ENCODE peak calls at places on chromosomes 16 and 17, in six cellular contexts. A is fibroblast of mammary gland, O is astrocyte of the spinal cord, Y is PC-3, F is heart right ventricle, Q is OCI-LY7. X is an unnamed sample.

GRCh38 chr17:1438593-1439083 is 17.4 kb downstream of the CRK start:
- DNase-seq in A (peak), O (peak), Y (no peak), F (no peak), Q (no peak), X (no peak)

GRCh38 chr16:74029122-74029805 is 267.4 kb upstream of the PSMD7 start:
- DNase-seq in A (no peak), O (no peak), Y (no peak), F (no peak), Q (no peak), X (peak)

GRCh38 chr17:10683853-10684252 is 13.5 kb downstream of the SCO1 start:
- DNase-seq in A (peak), O (no peak), Y (peak), F (no peak), Q (peak), X (no peak)

GRCh38 chr16:50282010-50282538 is 15.7 kb downstream of the ADCY7 start:
- DNase-seq in A (peak), O (peak), Y (no peak), F (peak), Q (peak), X (peak)

GRCh38 chr17:8221663-8222379 is 11.4 kb upstream of the AURKB start:
- DNase-seq in A (peak), O (peak), Y (peak), F (peak), Q (peak), X (peak)

GRCh38 chr17:39114744-39115534 is 36.5 kb downstream of the PLXDC1 start:
- DNase-seq in A (peak), O (no peak), Y (no peak), F (no peak), Q (no peak), X (no peak)

GRCh38 chr16:68972720-68973119 is 129.4 kb downstream of the TANGO6 start:
- DNase-seq in A (peak), O (peak), Y (peak), F (no peak), Q (no peak), X (no peak)

GRCh38 chr16:3131755-3132377 is 3.0 kb upstream of the ZNF213 start:
- DNase-seq in A (peak), O (peak), Y (peak), F (no peak), Q (peak), X (peak)

GRCh38 chr16:69448470-69449193 is 24.2 kb downstream of the CYB5B start:
- DNase-seq in A (peak), O (peak), Y (no peak), F (no peak), Q (no peak), X (no peak)

GRCh38 chr17:54172654-54173316 is 350.1 kb downstream of the KIF2B start:
- DNase-seq in A (peak), O (peak), Y (peak), F (no peak), Q (peak), X (no peak)

GRCh38 chr16:12639044-12639443 is 164.6 kb downstream of the CPPED1 start:
- DNase-seq in A (peak), O (peak), Y (no peak), F (no peak), Q (no peak), X (no peak)

GRCh38 chr17:15307686-15308085 is 33.7 kb downstream of the TEKT3 start:
- DNase-seq in A (peak), O (no peak), Y (no peak), F (no peak), Q (no peak), X (no peak)

GRCh38 chr17:44908761-44909326 is 6.5 kb downstream of the GFAP start:
- DNase-seq in A (no peak), O (no peak), Y (no peak), F (no peak), Q (no peak), X (no peak)

GRCh38 chr17:51764387-51764971 is 394.0 kb downstream of the CA10 start:
- DNase-seq in A (peak), O (peak), Y (peak), F (no peak), Q (peak), X (peak)

GRCh38 chr16:89210165-89210903 is 7.2 kb upstream of the ZNF778 start:
- DNase-seq in A (no peak), O (no peak), Y (no peak), F (no peak), Q (no peak), X (no peak)

DNA sequence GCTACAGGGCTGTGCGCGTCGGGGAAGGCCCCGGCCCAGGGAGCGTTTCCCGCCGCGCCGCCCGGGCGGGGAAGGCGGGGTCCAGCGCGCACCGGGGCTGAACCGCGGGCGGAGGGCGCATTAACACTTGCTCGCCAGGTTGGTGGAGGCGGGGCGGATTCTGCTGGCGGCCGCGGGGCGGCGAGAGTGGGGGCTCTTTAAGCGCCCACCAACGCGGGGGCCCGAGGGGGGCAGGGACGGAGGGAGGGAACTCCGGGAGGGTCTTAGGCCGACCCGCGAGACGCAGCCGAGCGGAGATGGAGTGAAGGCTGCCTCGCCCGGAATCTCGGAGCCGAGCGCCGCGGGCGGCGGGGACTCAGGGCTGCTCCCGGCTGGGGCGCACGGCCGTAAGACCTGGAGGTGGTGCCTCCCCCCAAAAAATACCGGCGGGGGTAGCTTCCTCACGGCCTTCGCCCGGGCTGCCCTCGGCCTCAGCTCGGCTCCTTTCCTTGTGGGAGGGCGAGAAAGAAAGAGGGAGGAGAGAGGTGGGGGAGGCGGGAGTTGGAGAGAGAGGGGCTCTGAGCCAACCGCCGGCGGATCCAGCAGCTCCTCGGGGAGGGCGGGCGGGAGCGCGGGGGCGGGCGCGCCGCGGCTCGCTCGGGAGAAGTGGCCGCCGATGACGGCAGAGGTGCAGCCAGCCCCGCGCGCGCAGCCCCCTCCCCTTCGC is 415 bp upstream of the FOXF1 start:
- DNase-seq in A (peak), O (peak), Y (no peak), F (peak), Q (no peak), X (peak)
- TF ChIP-seq CTCF in A (no peak), O (no peak), Y (no peak), F (no peak), Q (no peak), X (no peak)

GRCh38 chr16:71780521-71781089 is 28.0 kb downstream of the AP1G1 start:
- DNase-seq in A (no peak), O (no peak), Y (no peak), F (no peak), Q (no peak), X (no peak)

GRCh38 chr16:71777329-71777728 is 31.3 kb downstream of the AP1G1 start:
- DNase-seq in A (no peak), O (no peak), Y (no peak), F (no peak), Q (no peak), X (no peak)

GRCh38 chr16:71784093-71784492 is 24.5 kb downstream of the AP1G1 start:
- DNase-seq in A (no peak), O (no peak), Y (no peak), F (no peak), Q (no peak), X (no peak)

GRCh38 chr16:71778780-71779179 is 29.9 kb downstream of the AP1G1 start:
- DNase-seq in A (no peak), O (no peak), Y (no peak), F (no peak), Q (no peak), X (no peak)

GRCh38 chr16:71781741-71782140 is 26.9 kb downstream of the AP1G1 start:
- DNase-seq in A (peak), O (peak), Y (peak), F (no peak), Q (no peak), X (no peak)
- TF ChIP-seq CTCF in A (no peak), O (no peak), Y (no peak), F (no peak), Q (no peak), X (no peak)

GRCh38 chr16:58684354-58685083 is at the start of gene SLC38A7:
- DNase-seq in A (peak), O (peak), Y (peak), F (peak), Q (peak), X (peak)

GRCh38 chr16:58684001-58684353 is 593 bp downstream of the SLC38A7 start:
- DNase-seq in A (peak), O (peak), Y (peak), F (no peak), Q (no peak), X (no peak)

GRCh38 chr16:58678269-58678668 is 6.3 kb downstream of the SLC38A7 start:
- DNase-seq in A (no peak), O (no peak), Y (no peak), F (no peak), Q (no peak), X (no peak)

GRCh38 chr16:58679763-58680162 is 4.8 kb downstream of the SLC38A7 start:
- DNase-seq in A (no peak), O (no peak), Y (no peak), F (no peak), Q (no peak), X (no peak)

GRCh38 chr16:58678716-58679115 is 5.9 kb downstream of the SLC38A7 start:
- DNase-seq in A (no peak), O (no peak), Y (peak), F (peak), Q (peak), X (no peak)
- TF ChIP-seq CTCF in A (no peak), O (peak), Y (peak), F (peak), Q (peak), X (no peak)

GRCh38 chr16:46427340-46428107 is 193.7 kb downstream of the SHCBP1 start:
- DNase-seq in A (no peak), O (no peak), Y (no peak), F (peak), Q (no peak), X (no peak)
- TF ChIP-seq CTCF in A (no peak), O (no peak), Y (no peak), F (no peak), Q (no peak), X (no peak)

GRCh38 chr17:73663614-73664013 is 19.4 kb upstream of the SDK2 start:
- DNase-seq in A (no peak), O (no peak), Y (no peak), F (no peak), Q (no peak), X (no peak)

GRCh38 chr17:73669771-73670170 is 25.5 kb upstream of the SDK2 start:
- DNase-seq in A (no peak), O (no peak), Y (no peak), F (no peak), Q (no peak), X (no peak)

GRCh38 chr17:73667184-73667959 is 23.1 kb upstream of the SDK2 start:
- DNase-seq in A (no peak), O (no peak), Y (no peak), F (no peak), Q (peak), X (no peak)
- TF ChIP-seq CTCF in A (no peak), O (no peak), Y (no peak), F (no peak), Q (no peak), X (no peak)

GRCh38 chr17:80859004-80859941 is 132.4 kb upstream of the CHMP6 start:
- DNase-seq in A (peak), O (peak), Y (peak), F (peak), Q (no peak), X (peak)
- TF ChIP-seq CTCF in A (peak), O (peak), Y (peak), F (peak), Q (no peak), X (no peak)

DNA sequence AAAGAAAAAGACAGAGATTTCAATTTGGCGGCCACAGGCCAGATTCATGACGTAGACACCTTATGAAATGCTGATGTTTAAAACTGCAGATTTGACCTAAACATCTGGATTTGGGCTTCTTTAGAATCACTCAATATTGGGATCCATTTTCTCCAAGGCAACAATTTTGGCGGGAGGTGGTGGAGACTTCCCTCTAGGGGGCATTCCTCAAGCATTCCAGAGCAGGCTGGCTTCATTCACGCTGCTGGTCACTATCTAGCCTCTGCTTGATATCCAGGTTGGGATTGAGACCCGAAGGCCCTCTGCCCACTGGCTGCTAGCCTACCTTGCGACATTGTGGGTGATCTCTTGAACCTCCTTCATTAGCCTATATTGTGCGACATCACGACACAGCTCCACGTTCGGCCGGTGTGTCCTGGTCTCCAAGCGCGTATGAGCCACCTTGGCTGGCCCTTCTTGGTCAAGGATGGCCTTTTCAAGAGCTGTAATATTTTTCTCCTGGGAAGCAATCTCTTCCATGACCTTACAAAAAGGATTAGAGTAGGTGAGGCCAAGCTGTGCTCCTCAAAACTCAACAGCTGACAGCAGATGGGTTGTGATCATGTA is 24.5 kb downstream of the FBXO39 start:
- DNase-seq in A (no peak), O (no peak), Y (no peak), F (no peak), Q (no peak), X (no peak)
- TF ChIP-seq CTCF in A (no peak), O (no peak), Y (no peak), F (no peak), Q (no peak), X (no peak)

GRCh38 chr17:72390675-72391501 is 270.1 kb downstream of the SOX9 start:
- DNase-seq in A (peak), O (peak), Y (peak), F (no peak), Q (no peak), X (no peak)

GRCh38 chr17:72386619-72387237 is 265.9 kb downstream of the SOX9 start:
- DNase-seq in A (peak), O (peak), Y (peak), F (no peak), Q (no peak), X (no peak)

GRCh38 chr17:72387487-72387886 is 266.7 kb downstream of the SOX9 start:
- DNase-seq in A (peak), O (peak), Y (peak), F (no peak), Q (no peak), X (no peak)

GRCh38 chr17:72387969-72388368 is 267.1 kb downstream of the SOX9 start:
- DNase-seq in A (no peak), O (no peak), Y (peak), F (no peak), Q (no peak), X (no peak)

DNA sequence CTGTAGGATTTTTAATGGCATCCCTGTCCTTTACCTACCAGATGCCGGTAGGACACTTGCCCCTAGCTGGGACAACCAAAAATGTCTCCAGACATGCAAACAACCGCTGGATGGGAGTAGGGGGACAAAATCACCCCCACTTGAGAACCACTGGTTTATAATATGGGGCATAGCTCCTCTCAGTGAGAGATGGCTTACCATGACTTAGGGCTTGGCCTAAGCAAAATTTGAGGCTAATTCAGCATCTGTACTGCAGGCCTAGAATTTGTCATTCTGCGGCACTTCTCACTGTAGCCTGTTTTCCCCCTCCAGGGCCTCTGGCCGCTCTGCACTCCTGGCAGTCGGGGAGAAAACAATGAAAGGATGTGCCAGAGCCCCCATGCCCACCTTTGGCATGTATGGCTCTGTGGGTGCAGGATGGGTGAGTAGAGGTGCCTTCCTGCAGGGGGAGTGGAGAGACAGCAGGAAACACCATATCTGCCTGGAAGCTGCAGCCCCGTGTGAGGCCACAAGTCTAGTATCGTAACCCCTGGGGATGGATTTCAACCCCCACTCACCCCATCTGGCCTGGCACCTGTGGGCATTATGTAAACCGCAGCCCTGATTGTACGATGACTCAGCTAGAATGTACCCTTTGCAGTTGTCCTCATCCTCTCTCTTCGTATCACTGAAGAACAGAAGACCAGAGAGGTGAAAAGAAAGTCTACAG is 268.1 kb downstream of the SOX9 start:
- DNase-seq in A (peak), O (peak), Y (peak), F (no peak), Q (peak), X (no peak)
- TF ChIP-seq CTCF in A (peak), O (peak), Y (peak), F (no peak), Q (peak), X (no peak)

DNA sequence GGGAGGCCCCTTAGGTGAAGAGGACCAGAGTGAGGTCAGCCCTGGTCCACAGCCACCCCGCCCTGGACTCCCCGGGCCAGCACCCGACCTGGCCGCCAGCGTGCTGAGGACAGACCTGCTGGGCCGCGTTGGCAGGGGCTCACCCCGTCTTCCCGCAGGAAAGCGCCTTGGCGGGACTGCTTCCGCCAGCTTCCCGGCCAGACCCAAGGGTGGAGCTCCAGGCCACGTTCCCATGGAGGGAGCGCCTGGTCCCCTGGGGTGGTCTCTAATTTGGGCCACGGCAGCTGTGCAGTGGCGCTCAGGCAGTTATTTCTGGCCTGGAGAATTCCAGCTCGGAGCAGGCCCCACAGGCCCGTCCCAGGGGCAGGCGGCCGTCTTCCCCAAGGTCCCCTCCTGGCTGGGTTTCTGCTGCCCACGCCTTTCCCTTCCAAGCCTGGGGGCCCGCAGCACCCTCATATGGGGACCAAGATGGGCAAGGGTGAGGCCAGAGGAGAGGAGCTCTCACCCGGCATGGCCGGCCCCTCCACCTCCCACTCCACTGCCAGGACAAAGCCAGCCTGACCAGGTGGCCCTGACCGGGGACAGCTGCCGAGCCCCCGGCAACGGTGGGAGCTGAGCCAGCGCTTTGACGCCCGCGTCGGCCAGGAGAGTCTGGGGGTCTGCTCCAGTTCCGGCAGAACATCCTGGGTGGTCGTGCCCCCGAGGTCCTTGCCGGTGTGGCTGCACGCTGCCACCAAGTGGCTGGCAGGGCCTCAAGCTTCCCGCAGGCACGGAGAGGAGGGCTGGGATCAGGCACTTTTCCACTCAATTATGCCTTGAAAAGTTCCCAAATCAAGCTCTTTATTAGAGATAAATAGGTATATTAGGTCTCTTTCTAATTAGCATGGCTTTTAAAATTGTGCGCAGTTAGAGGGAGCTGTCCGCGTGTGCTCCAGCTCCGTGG is 28.1 kb downstream of the CACNA1H start:
- DNase-seq in A (no peak), O (no peak), Y (no peak), F (peak), Q (no peak), X (no peak)
- TF ChIP-seq CTCF in A (no peak), O (peak), Y (peak), F (no peak), Q (peak), X (no peak)